ENCODE peak calls at places on chromosome 7, in six cellular contexts. G, R, F, I, E and H are unnamed samples.

GRCh38 chr7:135801045-135801693 is 52.6 kb upstream of the FAM180A start:
- DNase-seq in E (peak), R (peak), F (peak), I (no peak), G (peak), H (peak)

GRCh38 chr7:108014200-108014599 is 11.2 kb upstream of the LAMB1 start:
- DNase-seq in F (no peak), R (no peak), G (no peak), I (no peak), E (no peak), H (no peak)

GRCh38 chr7:12328888-12329770 is 74.5 kb downstream of the VWDE start:
- DNase-seq in F (no peak), I (no peak), G (no peak), R (no peak), E (no peak), H (no peak)

GRCh38 chr7:1619152-1620079 is 49.6 kb upstream of the PSMG3 start:
- DNase-seq in E (no peak), R (no peak), F (no peak), I (no peak), G (no peak), H (no peak)

GRCh38 chr7:2074694-2075093 is 158.1 kb downstream of the MAD1L1 start:
- DNase-seq in R (no peak), I (no peak), E (no peak), G (no peak), F (no peak), H (no peak)

GRCh38 chr7:155824195-155824915 is 12.1 kb upstream of the SHH start:
- DNase-seq in G (no peak), R (no peak), E (peak), F (no peak), I (no peak), H (no peak)

GRCh38 chr7:112202819-112203218 is 3.4 kb downstream of the DOCK4 start:
- DNase-seq in R (no peak), G (peak), F (no peak), I (no peak), E (no peak), H (no peak)

GRCh38 chr7:98867271-98867701 is 2.5 kb downstream of the TMEM130 start:
- DNase-seq in G (peak), R (no peak), F (no peak), E (no peak), I (no peak), H (no peak)

GRCh38 chr7:130090745-130091532 is 20.6 kb downstream of the KLHDC10 start:
- DNase-seq in F (no peak), G (no peak), I (no peak), E (no peak), R (no peak), H (no peak)

GRCh38 chr7:7136423-7136822 is 45.9 kb upstream of the C1GALT1 start:
- DNase-seq in R (peak), I (no peak), E (no peak), F (no peak), G (no peak), H (no peak)

GRCh38 chr7:93559624-93560491 is 14.7 kb downstream of the CALCR start:
- DNase-seq in R (no peak), E (no peak), F (no peak), I (no peak), G (no peak), H (no peak)

GRCh38 chr7:36526720-36527548 is 137.3 kb downstream of the ANLN start:
- DNase-seq in E (peak), F (peak), G (no peak), R (no peak), I (no peak), H (peak)

GRCh38 chr7:143477501-143478150 is at the start of gene TAS2R41:
- DNase-seq in G (no peak), F (no peak), I (no peak), E (no peak), R (no peak), H (no peak)

GRCh38 chr7:27104244-27105149 is 2.0 kb upstream of the HOXA2 start:
- DNase-seq in E (no peak), G (no peak), I (no peak), R (no peak), F (no peak), H (no peak)

GRCh38 chr7:131225619-131226101 is 102.0 kb upstream of the MKLN1 start:
- DNase-seq in I (no peak), E (peak), F (no peak), G (peak), R (peak), H (no peak)

GRCh38 chr7:20330797-20331230 is at the start of gene ITGB8:
- DNase-seq in F (no peak), I (no peak), E (peak), R (peak), G (peak), H (no peak)

GRCh38 chr7:11237742-11238141 is 264.1 kb downstream of the PHF14 start:
- DNase-seq in R (no peak), F (no peak), E (no peak), I (no peak), G (no peak), H (no peak)

GRCh38 chr7:112067609-112068540 is 138.3 kb downstream of the DOCK4 start:
- DNase-seq in G (no peak), F (no peak), R (no peak), E (no peak), I (no peak), H (peak)

GRCh38 chr7:47935336-47935735 is 12.9 kb downstream of the PKD1L1 start:
- DNase-seq in I (no peak), G (no peak), R (no peak), F (no peak), E (no peak), H (no peak)

GRCh38 chr7:56046728-56047445 is 4.4 kb downstream of the PSPH start:
- DNase-seq in I (no peak), R (no peak), G (no peak), F (peak), E (no peak), H (peak)

GRCh38 chr7:92306153-92306552 is 60.4 kb downstream of the ANKIB1 start:
- DNase-seq in R (no peak), F (no peak), E (peak), I (no peak), G (no peak), H (peak)

GRCh38 chr7:33072471-33072870 is 9.9 kb upstream of the NT5C3A start:
- DNase-seq in G (no peak), I (no peak), R (no peak), F (no peak), E (peak), H (peak)

GRCh38 chr7:101163281-101164070 is 1.9 kb downstream of the VGF start:
- DNase-seq in G (peak), I (peak), E (peak), R (peak), F (no peak), H (peak)

GRCh38 chr7:38675500-38676106 is 44.4 kb upstream of the AMPH start:
- DNase-seq in F (no peak), I (no peak), R (peak), E (no peak), G (no peak), H (no peak)

GRCh38 chr7:105611856-105612775 is 30.8 kb upstream of the EFCAB10 start:
- DNase-seq in F (no peak), I (no peak), E (no peak), G (no peak), R (peak), H (no peak)

GRCh38 chr7:137091396-137091795 is 222.9 kb downstream of the CHRM2 start:
- DNase-seq in E (no peak), I (no peak), F (no peak), G (peak), R (no peak), H (no peak)

GRCh38 chr7:134154581-134155130 is 27.5 kb downstream of the LRGUK start:
- DNase-seq in F (no peak), I (no peak), E (no peak), G (no peak), R (no peak), H (peak)

GRCh38 chr7:37418381-37418780 is 30.3 kb downstream of the ELMO1 start:
- DNase-seq in F (no peak), G (no peak), I (no peak), R (no peak), E (no peak), H (no peak)

GRCh38 chr7:96052860-96053452 is 268.9 kb downstream of the SLC25A13 start:
- DNase-seq in F (no peak), G (peak), I (no peak), E (no peak), R (no peak), H (no peak)